ENCODE peak calls at places on chromosomes 13 and 19, in nine cellular contexts. One of them, this sample, is unnamed.

GRCh38 chr19:36115453-36116343 is at the start of gene TBCB:
- DNase-seq in choroid plexus epithelial cell: peak
- DNase-seq in left ventricle myocardium inferior: peak
- DNase-seq in osteocyte: no peak
- DNase-seq in cardiac muscle cell: peak
- DNase-seq in MCF 10A: no peak
- DNase-seq in pancreas: peak
- DNase-seq in HCT116: no peak
- DNase-seq in type B pancreatic cell: no peak
- DNase-seq in this sample: no peak

GRCh38 chr19:15123031-15123890 is 16.1 kb downstream of the SYDE1 start:
- DNase-seq in HCT116: no peak
- DNase-seq in pancreas: no peak
- DNase-seq in osteocyte: no peak
- DNase-seq in MCF 10A: no peak
- DNase-seq in type B pancreatic cell: no peak
- DNase-seq in cardiac muscle cell: no peak
- DNase-seq in left ventricle myocardium inferior: no peak
- DNase-seq in choroid plexus epithelial cell: no peak
- DNase-seq in this sample: no peak

GRCh38 chr19:46388311-46389095 is 24.9 kb downstream of the CCDC8 start:
- DNase-seq in cardiac muscle cell: no peak
- DNase-seq in choroid plexus epithelial cell: no peak
- DNase-seq in pancreas: peak
- DNase-seq in osteocyte: no peak
- DNase-seq in HCT116: no peak
- DNase-seq in type B pancreatic cell: no peak
- DNase-seq in left ventricle myocardium inferior: no peak
- DNase-seq in MCF 10A: no peak
- DNase-seq in this sample: no peak

GRCh38 chr13:24747248-24748151 is 16.5 kb upstream of the RNF17 start:
- DNase-seq in cardiac muscle cell: peak
- DNase-seq in MCF 10A: no peak
- DNase-seq in left ventricle myocardium inferior: no peak
- DNase-seq in pancreas: no peak
- DNase-seq in HCT116: no peak
- DNase-seq in osteocyte: peak
- DNase-seq in type B pancreatic cell: no peak
- DNase-seq in choroid plexus epithelial cell: peak
- DNase-seq in this sample: no peak

GRCh38 chr19:40594657-40595077 is 6.5 kb upstream of the LTBP4 start:
- DNase-seq in choroid plexus epithelial cell: peak
- DNase-seq in MCF 10A: peak
- DNase-seq in pancreas: no peak
- DNase-seq in left ventricle myocardium inferior: no peak
- DNase-seq in HCT116: no peak
- DNase-seq in cardiac muscle cell: no peak
- DNase-seq in type B pancreatic cell: no peak
- DNase-seq in osteocyte: no peak
- DNase-seq in this sample: no peak

GRCh38 chr19:35224681-35225604 is 3.6 kb downstream of the FAM187B start:
- DNase-seq in choroid plexus epithelial cell: no peak
- DNase-seq in MCF 10A: no peak
- DNase-seq in type B pancreatic cell: peak
- DNase-seq in osteocyte: peak
- DNase-seq in pancreas: peak
- DNase-seq in cardiac muscle cell: no peak
- DNase-seq in HCT116: no peak
- DNase-seq in left ventricle myocardium inferior: no peak
- DNase-seq in this sample: no peak

GRCh38 chr19:41951686-41952172 is 7.4 kb downstream of the RABAC1 start:
- DNase-seq in osteocyte: peak
- DNase-seq in MCF 10A: peak
- DNase-seq in HCT116: peak
- DNase-seq in left ventricle myocardium inferior: peak
- DNase-seq in type B pancreatic cell: peak
- DNase-seq in choroid plexus epithelial cell: peak
- DNase-seq in cardiac muscle cell: peak
- DNase-seq in pancreas: peak
- DNase-seq in this sample: peak

GRCh38 chr19:2618611-2619010 is 83.9 kb downstream of the GNG7 start:
- DNase-seq in pancreas: no peak
- DNase-seq in MCF 10A: peak
- DNase-seq in left ventricle myocardium inferior: peak
- DNase-seq in osteocyte: no peak
- DNase-seq in HCT116: peak
- DNase-seq in type B pancreatic cell: no peak
- DNase-seq in cardiac muscle cell: no peak
- DNase-seq in choroid plexus epithelial cell: no peak
- DNase-seq in this sample: peak

GRCh38 chr19:12792853-12793289 is 1.6 kb downstream of the JUNB start:
- DNase-seq in choroid plexus epithelial cell: no peak
- DNase-seq in type B pancreatic cell: no peak
- DNase-seq in pancreas: peak
- DNase-seq in MCF 10A: no peak
- DNase-seq in osteocyte: no peak
- DNase-seq in left ventricle myocardium inferior: no peak
- DNase-seq in HCT116: no peak
- DNase-seq in cardiac muscle cell: no peak
- DNase-seq in this sample: no peak

GRCh38 chr13:29101404-29101803 is 281.3 kb downstream of the MTUS2 start:
- DNase-seq in pancreas: no peak
- DNase-seq in HCT116: no peak
- DNase-seq in cardiac muscle cell: no peak
- DNase-seq in type B pancreatic cell: no peak
- DNase-seq in MCF 10A: no peak
- DNase-seq in left ventricle myocardium inferior: no peak
- DNase-seq in osteocyte: no peak
- DNase-seq in choroid plexus epithelial cell: no peak
- DNase-seq in this sample: no peak

GRCh38 chr19:40229484-40229883 is 3.0 kb upstream of the CCNP start:
- DNase-seq in pancreas: no peak
- DNase-seq in choroid plexus epithelial cell: no peak
- DNase-seq in HCT116: no peak
- DNase-seq in type B pancreatic cell: no peak
- DNase-seq in left ventricle myocardium inferior: no peak
- DNase-seq in cardiac muscle cell: no peak
- DNase-seq in osteocyte: no peak
- DNase-seq in MCF 10A: no peak
- DNase-seq in this sample: no peak

GRCh38 chr13:27403252-27403678 is 21.2 kb upstream of the GTF3A start:
- DNase-seq in choroid plexus epithelial cell: peak
- DNase-seq in pancreas: no peak
- DNase-seq in cardiac muscle cell: peak
- DNase-seq in osteocyte: no peak
- DNase-seq in HCT116: no peak
- DNase-seq in type B pancreatic cell: no peak
- DNase-seq in MCF 10A: no peak
- DNase-seq in left ventricle myocardium inferior: no peak
- DNase-seq in this sample: no peak

GRCh38 chr19:29323046-29323971 is 110.4 kb upstream of the UQCRFS1 start:
- DNase-seq in left ventricle myocardium inferior: no peak
- DNase-seq in HCT116: no peak
- DNase-seq in type B pancreatic cell: peak
- DNase-seq in pancreas: no peak
- DNase-seq in MCF 10A: no peak
- DNase-seq in cardiac muscle cell: no peak
- DNase-seq in osteocyte: peak
- DNase-seq in choroid plexus epithelial cell: no peak
- DNase-seq in this sample: no peak

GRCh38 chr13:83547043-83547442 is 335.2 kb downstream of the SLITRK1 start:
- DNase-seq in cardiac muscle cell: no peak
- DNase-seq in type B pancreatic cell: no peak
- DNase-seq in left ventricle myocardium inferior: no peak
- DNase-seq in MCF 10A: no peak
- DNase-seq in osteocyte: no peak
- DNase-seq in choroid plexus epithelial cell: no peak
- DNase-seq in HCT116: no peak
- DNase-seq in pancreas: no peak
- DNase-seq in this sample: no peak
- TF ChIP-seq CTCF in cardiac muscle cell: no peak
- TF ChIP-seq CTCF in type B pancreatic cell: no peak
- TF ChIP-seq CTCF in left ventricle myocardium inferior: no peak
- TF ChIP-seq CTCF in MCF 10A: no peak
- TF ChIP-seq CTCF in osteocyte: no peak
- TF ChIP-seq CTCF in choroid plexus epithelial cell: no peak
- TF ChIP-seq CTCF in HCT116: no peak
- TF ChIP-seq CTCF in pancreas: no peak
- TF ChIP-seq CTCF in this sample: no peak

GRCh38 chr19:7363225-7363624 is 14.5 kb downstream of the ARHGEF18 start:
- DNase-seq in MCF 10A: no peak
- DNase-seq in left ventricle myocardium inferior: no peak
- DNase-seq in cardiac muscle cell: no peak
- DNase-seq in HCT116: no peak
- DNase-seq in choroid plexus epithelial cell: no peak
- DNase-seq in pancreas: no peak
- DNase-seq in type B pancreatic cell: no peak
- DNase-seq in osteocyte: no peak
- DNase-seq in this sample: no peak

GRCh38 chr19:7368456-7368855 is 19.7 kb downstream of the ARHGEF18 start:
- DNase-seq in pancreas: no peak
- DNase-seq in MCF 10A: no peak
- DNase-seq in choroid plexus epithelial cell: no peak
- DNase-seq in osteocyte: no peak
- DNase-seq in left ventricle myocardium inferior: no peak
- DNase-seq in type B pancreatic cell: no peak
- DNase-seq in cardiac muscle cell: no peak
- DNase-seq in HCT116: no peak
- DNase-seq in this sample: no peak

GRCh38 chr19:7371001-7371400 is 22.3 kb downstream of the ARHGEF18 start:
- DNase-seq in MCF 10A: no peak
- DNase-seq in osteocyte: no peak
- DNase-seq in HCT116: no peak
- DNase-seq in left ventricle myocardium inferior: no peak
- DNase-seq in cardiac muscle cell: no peak
- DNase-seq in type B pancreatic cell: no peak
- DNase-seq in choroid plexus epithelial cell: no peak
- DNase-seq in pancreas: no peak
- DNase-seq in this sample: no peak

GRCh38 chr19:7370546-7370945 is 21.8 kb downstream of the ARHGEF18 start:
- DNase-seq in cardiac muscle cell: no peak
- DNase-seq in type B pancreatic cell: no peak
- DNase-seq in MCF 10A: no peak
- DNase-seq in choroid plexus epithelial cell: no peak
- DNase-seq in left ventricle myocardium inferior: no peak
- DNase-seq in osteocyte: no peak
- DNase-seq in HCT116: no peak
- DNase-seq in pancreas: no peak
- DNase-seq in this sample: no peak

GRCh38 chr19:7366701-7367420 is 18.1 kb downstream of the ARHGEF18 start:
- DNase-seq in HCT116: peak
- DNase-seq in cardiac muscle cell: no peak
- DNase-seq in left ventricle myocardium inferior: no peak
- DNase-seq in osteocyte: no peak
- DNase-seq in MCF 10A: peak
- DNase-seq in type B pancreatic cell: no peak
- DNase-seq in pancreas: no peak
- DNase-seq in choroid plexus epithelial cell: peak
- DNase-seq in this sample: no peak
- TF ChIP-seq CTCF in HCT116: peak
- TF ChIP-seq CTCF in cardiac muscle cell: peak
- TF ChIP-seq CTCF in left ventricle myocardium inferior: peak
- TF ChIP-seq CTCF in osteocyte: peak
- TF ChIP-seq CTCF in MCF 10A: peak
- TF ChIP-seq CTCF in type B pancreatic cell: peak
- TF ChIP-seq CTCF in pancreas: no peak
- TF ChIP-seq CTCF in choroid plexus epithelial cell: peak
- TF ChIP-seq CTCF in this sample: peak

DNA sequence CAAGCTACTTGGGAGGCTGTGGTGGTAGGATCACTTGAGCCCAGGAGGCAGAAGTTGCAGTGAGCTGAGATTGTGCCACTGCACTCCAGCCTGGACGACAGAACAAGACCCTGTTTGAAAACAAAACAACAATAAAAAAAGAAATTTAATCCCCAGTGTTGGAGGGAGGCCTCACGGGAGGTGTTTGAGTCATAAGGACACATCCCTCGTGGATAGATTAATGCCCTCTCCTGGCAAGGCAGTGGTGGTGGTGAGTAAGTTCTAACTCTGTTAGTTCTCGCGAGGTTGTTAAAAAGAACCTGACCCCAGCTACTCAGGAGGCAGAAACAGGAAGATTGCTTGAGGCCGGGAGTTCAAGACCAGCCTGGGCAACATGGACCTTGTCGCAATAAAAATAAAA is 27.6 kb upstream of the SIN3B start:
- DNase-seq in pancreas: no peak
- DNase-seq in osteocyte: no peak
- DNase-seq in cardiac muscle cell: no peak
- DNase-seq in choroid plexus epithelial cell: peak
- DNase-seq in type B pancreatic cell: no peak
- DNase-seq in left ventricle myocardium inferior: no peak
- DNase-seq in MCF 10A: peak
- DNase-seq in HCT116: no peak
- DNase-seq in this sample: no peak
- TF ChIP-seq CTCF in pancreas: no peak
- TF ChIP-seq CTCF in osteocyte: no peak
- TF ChIP-seq CTCF in cardiac muscle cell: no peak
- TF ChIP-seq CTCF in choroid plexus epithelial cell: peak
- TF ChIP-seq CTCF in type B pancreatic cell: no peak
- TF ChIP-seq CTCF in left ventricle myocardium inferior: no peak
- TF ChIP-seq CTCF in MCF 10A: no peak
- TF ChIP-seq CTCF in HCT116: peak
- TF ChIP-seq CTCF in this sample: no peak

DNA sequence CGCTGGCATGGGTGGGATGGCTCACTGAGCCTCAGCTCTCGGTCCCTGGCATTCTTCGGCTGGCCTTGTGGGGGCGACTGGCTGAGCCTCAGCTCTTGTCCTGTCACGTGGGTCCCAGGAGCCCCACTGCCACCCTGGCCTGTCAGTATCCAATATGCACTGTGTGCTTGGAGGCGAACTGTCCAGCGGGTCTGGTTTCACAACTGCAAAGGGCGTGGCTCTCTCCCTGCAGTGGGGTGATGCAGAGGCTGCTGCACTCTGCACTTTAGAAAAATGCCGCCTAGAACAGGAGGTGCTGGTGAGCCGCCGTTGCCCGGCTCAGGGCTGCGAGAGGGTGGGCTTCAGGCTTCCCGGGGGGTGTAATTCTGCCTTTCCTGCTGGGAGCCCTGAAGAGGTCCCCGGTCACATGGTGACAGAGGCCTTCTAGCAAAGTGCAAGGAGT is 17.0 kb upstream of the TMEM255B start:
- DNase-seq in choroid plexus epithelial cell: peak
- DNase-seq in MCF 10A: peak
- DNase-seq in cardiac muscle cell: peak
- DNase-seq in left ventricle myocardium inferior: no peak
- DNase-seq in HCT116: peak
- DNase-seq in type B pancreatic cell: no peak
- DNase-seq in pancreas: peak
- DNase-seq in osteocyte: no peak
- DNase-seq in this sample: no peak
- TF ChIP-seq CTCF in choroid plexus epithelial cell: peak
- TF ChIP-seq CTCF in MCF 10A: no peak
- TF ChIP-seq CTCF in cardiac muscle cell: peak
- TF ChIP-seq CTCF in left ventricle myocardium inferior: peak
- TF ChIP-seq CTCF in HCT116: peak
- TF ChIP-seq CTCF in type B pancreatic cell: peak
- TF ChIP-seq CTCF in pancreas: no peak
- TF ChIP-seq CTCF in osteocyte: peak
- TF ChIP-seq CTCF in this sample: no peak

GRCh38 chr13:75935805-75936204 is 299.7 kb downstream of the LMO7 start:
- DNase-seq in type B pancreatic cell: no peak
- DNase-seq in HCT116: no peak
- DNase-seq in pancreas: no peak
- DNase-seq in MCF 10A: no peak
- DNase-seq in left ventricle myocardium inferior: no peak
- DNase-seq in cardiac muscle cell: no peak
- DNase-seq in osteocyte: no peak
- DNase-seq in choroid plexus epithelial cell: no peak
- DNase-seq in this sample: no peak
- TF ChIP-seq CTCF in type B pancreatic cell: no peak
- TF ChIP-seq CTCF in HCT116: no peak
- TF ChIP-seq CTCF in pancreas: no peak
- TF ChIP-seq CTCF in MCF 10A: no peak
- TF ChIP-seq CTCF in left ventricle myocardium inferior: no peak
- TF ChIP-seq CTCF in cardiac muscle cell: no peak
- TF ChIP-seq CTCF in osteocyte: no peak
- TF ChIP-seq CTCF in choroid plexus epithelial cell: no peak
- TF ChIP-seq CTCF in this sample: no peak

This sample was measured in tibial artery.